ENCODE peak calls at places on chromosomes 4 and X, in six cellular contexts. D is pons, T is DMS153, J is fibroblast of the conjunctiva, B is NCI-H345, H is T-helper 1 cell. O is an unnamed sample.

GRCh38 chrX:20451936-20452335 is 185.2 kb upstream of the RPS6KA3 start:
- DNase-seq in T (no peak), J (no peak), B (no peak), H (no peak), D (no peak), O (no peak)

GRCh38 chr4:81352476-81352875 is 119.2 kb downstream of the RASGEF1B start:
- DNase-seq in H (no peak), J (peak; percentile 37), D (no peak), B (no peak), T (no peak), O (peak; percentile 79)

GRCh38 chrX:22314692-22315091 is 42.0 kb downstream of the CBLL2 start:
- DNase-seq in J (no peak), B (no peak), H (no peak), D (peak; percentile 6), T (no peak), O (peak; percentile 34)

GRCh38 chr4:7854697-7855370 is 84.8 kb downstream of the AFAP1 start:
- DNase-seq in D (no peak), H (peak; percentile 88), J (no peak), B (no peak), T (no peak), O (peak; percentile 80)

GRCh38 chrX:64192040-64192439 is 13.5 kb downstream of the AMER1 start:
- DNase-seq in D (no peak), B (no peak), J (no peak), T (no peak), H (no peak), O (no peak)

GRCh38 chr4:53974561-53974960 is 89.8 kb downstream of the CHIC2 start:
- DNase-seq in H (no peak), D (no peak), B (no peak), J (no peak), T (no peak), O (peak; percentile 49)

GRCh38 chr4:140851032-140851636 is 94.9 kb upstream of the TBC1D9 start:
- DNase-seq in T (peak; percentile 27), H (peak; percentile 19), B (peak; percentile 52), D (peak; percentile 79), J (peak; percentile 39), O (peak; percentile 81)

GRCh38 chrX:1322393-1322792 is 14.2 kb upstream of the IL3RA start:
- DNase-seq in T (no peak), B (no peak), H (peak; percentile 44), J (no peak), D (no peak), O (no peak)

GRCh38 chrX:43551590-43551989 is 104.5 kb upstream of the MAOA start:
- DNase-seq in B (no peak), D (no peak), T (no peak), H (no peak), J (no peak), O (no peak)

GRCh38 chr4:34196375-34196774 is 2047.9 kb downstream of the ARAP2 start:
- DNase-seq in B (no peak), T (no peak), J (peak; percentile 28), D (no peak), H (no peak), O (no peak)

GRCh38 chr4:139246166-139246565 is 33.9 kb downstream of the MGARP start:
- DNase-seq in D (no peak), T (no peak), J (no peak), H (no peak), B (no peak), O (no peak)

GRCh38 chrX:47638816-47639215 is 9.1 kb upstream of the CFP start:
- DNase-seq in B (no peak), H (no peak), T (no peak), J (no peak), D (no peak), O (no peak)

GRCh38 chr4:122700178-122700725 is 32.3 kb upstream of the BBS12 start:
- DNase-seq in T (peak; percentile 70), H (no peak), D (no peak), B (peak; percentile 8), J (no peak), O (peak; percentile 61)

GRCh38 chr4:3291411-3291968 is 1.3 kb upstream of the RGS12 start:
- DNase-seq in H (no peak), B (no peak), D (peak; percentile 40), J (no peak), T (peak; percentile 48), O (no peak)

GRCh38 chr4:7901274-7901845 is 38.3 kb downstream of the AFAP1 start:
- DNase-seq in H (no peak), D (no peak), T (no peak), B (no peak), J (no peak), O (no peak)

GRCh38 chr4:183229397-183229796 is 90.7 kb downstream of the CLDN22 start:
- DNase-seq in J (peak; percentile 1), D (no peak), H (no peak), B (no peak), T (no peak), O (peak; percentile 46)

GRCh38 chr4:174549696-174550095 is 27.4 kb upstream of the HPGD start:
- DNase-seq in D (no peak), H (no peak), B (no peak), J (peak; percentile 62), T (no peak), O (no peak)

GRCh38 chr4:55931833-55932232 is 16.9 kb upstream of the CEP135 start:
- DNase-seq in J (no peak), D (no peak), B (no peak), T (no peak), H (no peak), O (peak; percentile 61)

GRCh38 chr4:38560763-38561558 is 103.0 kb upstream of the KLF3 start:
- DNase-seq in T (no peak), J (no peak), B (no peak), D (no peak), H (peak; percentile 66), O (no peak)

GRCh38 chr4:102572452-102572851 is 71.3 kb downstream of the NFKB1 start:
- DNase-seq in D (no peak), J (no peak), B (no peak), H (no peak), T (no peak), O (no peak)

GRCh38 chr4:4595252-4595651 is 53.4 kb upstream of the STX18 start:
- DNase-seq in J (no peak), T (no peak), D (no peak), B (no peak), H (no peak), O (no peak)

GRCh38 chr4:173333658-173334084 is 487 bp downstream of the HMGB2 start:
- DNase-seq in J (no peak), D (peak; percentile 30), B (peak; percentile 53), T (no peak), H (no peak), O (peak; percentile 33)

GRCh38 chrX:29066516-29066915 is 479.3 kb downstream of the IL1RAPL1 start:
- DNase-seq in D (no peak), T (no peak), J (no peak), H (no peak), B (no peak), O (no peak)

GRCh38 chrX:72081605-72082320 is 50.0 kb downstream of the RTL5 start:
- DNase-seq in B (no peak), D (no peak), H (no peak), T (no peak), J (no peak), O (no peak)

GRCh38 chr4:147371661-147372060 is 109.2 kb upstream of the EDNRA start:
- DNase-seq in J (peak; percentile 13), D (no peak), H (no peak), B (no peak), T (no peak), O (no peak)

GRCh38 chrX:9955506-9955905 is 11.7 kb upstream of the CLDN34 start:
- DNase-seq in T (no peak), H (no peak), D (no peak), J (no peak), B (no peak), O (peak; percentile 79)

GRCh38 chr4:30443289-30443688 is 276.9 kb upstream of the PCDH7 start:
- DNase-seq in J (no peak), T (no peak), D (no peak), B (no peak), H (no peak), O (no peak)

GRCh38 chr4:72767903-72768817 is 199.1 kb upstream of the ADAMTS3 start:
- DNase-seq in H (no peak), T (no peak), D (no peak), J (peak; percentile 3), B (no peak), O (peak; percentile 11)

GRCh38 chr4:14222630-14223029 is 595.1 kb upstream of the BOD1L1 start:
- DNase-seq in D (no peak), B (no peak), T (no peak), J (no peak), H (no peak), O (peak; percentile 6)

GRCh38 chr4:141002323-141002805 is 130.9 kb downstream of the RNF150 start:
- DNase-seq in B (no peak), T (no peak), D (no peak), J (no peak), H (no peak), O (peak; percentile 70)

GRCh38 chr4:90183254-90183653 is 56.1 kb downstream of the CCSER1 start:
- DNase-seq in H (no peak), T (peak; percentile 16), J (no peak), B (peak; percentile 8), D (no peak), O (no peak)

GRCh38 chrX:48695925-48696300 is 621 bp upstream of the SUV39H1 start:
- DNase-seq in H (no peak), J (no peak), T (no peak), B (peak; percentile 9), D (no peak), O (no peak)

GRCh38 chr4:52368895-52369294 is 290.2 kb downstream of the USP46 start:
- DNase-seq in J (no peak), H (no peak), T (peak; percentile 74), D (peak; percentile 14), B (peak; percentile 20), O (no peak)

GRCh38 chr4:62740296-62740695 is 1540.2 kb downstream of the ADGRL3 start:
- DNase-seq in J (no peak), B (no peak), D (no peak), T (no peak), H (no peak), O (no peak)

GRCh38 chr4:42655921-42656735 is 777 bp downstream of the ATP8A1 start:
- DNase-seq in T (no peak), B (peak; percentile 30), D (no peak), J (no peak), H (peak; percentile 55), O (no peak)